ENCODE peak calls at places on chromosome 15, in eight cellular contexts. G is NB4; W is left ventricle myocardium inferior; C is epithelial cell of proximal tubule; Z is GM12864; B is skeletal muscle cell; Y is CD4-positive, alpha-beta memory T cell; S is MM.1S. O is an unnamed sample.
A peak's percentile ranks its signal among the peaks of the same experiment; 100 is the strongest.

GRCh38 chr15:62989366-62990055 is 53.0 kb upstream of the TPM1 start:
- DNase-seq in G (no peak), W (no peak), B (no peak), Y (no peak), C (no peak), Z (no peak), S (no peak), O (no peak)

GRCh38 chr15:47750030-47750739 is 32.9 kb downstream of the SEMA6D start:
- DNase-seq in B (peak; percentile 56), G (no peak), C (peak; percentile 79), S (peak; percentile 16), W (no peak), Z (no peak), Y (no peak), O (peak; percentile 35)

GRCh38 chr15:91975241-91975978 is 121.9 kb downstream of the SLCO3A1 start:
- DNase-seq in G (no peak), C (no peak), W (no peak), B (no peak), Y (no peak), S (no peak), Z (no peak), O (no peak)

GRCh38 chr15:44029940-44030568 is 165.0 kb downstream of the FRMD5 start:
- DNase-seq in Z (no peak), C (peak; percentile 52), B (no peak), G (no peak), W (no peak), S (no peak), Y (no peak), O (no peak)

GRCh38 chr15:43939070-43939469 is 112.3 kb downstream of the WDR76 start:
- DNase-seq in G (peak; percentile 10), S (no peak), C (no peak), Z (no peak), Y (no peak), W (no peak), B (no peak), O (no peak)

GRCh38 chr15:98651581-98652220 is 3.4 kb downstream of the IGF1R start:
- DNase-seq in B (no peak), W (no peak), G (peak; percentile 19), Y (no peak), Z (no peak), S (no peak), C (no peak), O (no peak)

GRCh38 chr15:96720656-96721055 is 390.2 kb downstream of the NR2F2 start:
- DNase-seq in W (no peak), Z (no peak), S (no peak), C (no peak), Y (no peak), G (peak; percentile 89), B (no peak), O (no peak)

GRCh38 chr15:40088929-40089755 is 19.5 kb downstream of the BMF start:
- DNase-seq in Y (no peak), S (no peak), B (no peak), G (peak; percentile 44), W (no peak), C (no peak), Z (no peak), O (no peak)

GRCh38 chr15:60982249-60982932 is 246.7 kb downstream of the RORA start:
- DNase-seq in G (no peak), S (no peak), B (no peak), C (no peak), Z (no peak), W (no peak), Y (no peak), O (no peak)

GRCh38 chr15:36877796-36878744 is 222.3 kb downstream of the MEIS2 start:
- DNase-seq in C (no peak), G (peak; percentile 21), Y (no peak), W (no peak), S (no peak), B (no peak), Z (no peak), O (no peak)

GRCh38 chr15:53746101-53746500 is 13.4 kb downstream of the WDR72 start:
- DNase-seq in G (no peak), Y (no peak), B (no peak), S (no peak), W (no peak), C (no peak), Z (no peak), O (no peak)

GRCh38 chr15:95265419-95265997 is 1034.1 kb downstream of the MCTP2 start:
- DNase-seq in S (peak; percentile 56), Z (no peak), W (no peak), G (no peak), Y (no peak), B (no peak), C (no peak), O (no peak)

GRCh38 chr15:31214864-31215489 is 111.7 kb upstream of the KLF13 start:
- DNase-seq in C (peak; percentile 73), W (peak; percentile 58), G (peak; percentile 71), S (no peak), Y (no peak), B (no peak), Z (no peak), O (no peak)

GRCh38 chr15:25863067-25863967 is at the start of gene ATP10A:
- DNase-seq in Z (no peak), S (no peak), C (no peak), G (no peak), B (no peak), Y (peak; percentile 64), W (peak; percentile 53), O (no peak)

GRCh38 chr15:83284563-83285283 is at the start of gene BNC1:
- DNase-seq in B (no peak), Y (no peak), C (no peak), W (no peak), S (no peak), Z (no peak), G (no peak), O (no peak)

GRCh38 chr15:22942877-22943276 is 37.3 kb downstream of the CYFIP1 start:
- DNase-seq in S (no peak), Y (no peak), Z (no peak), B (no peak), G (no peak), W (no peak), C (no peak), O (no peak)

GRCh38 chr15:41671656-41672636 is 11.7 kb downstream of the MGA start:
- DNase-seq in C (no peak), W (no peak), G (peak; percentile 20), S (no peak), Y (no peak), Z (no peak), B (no peak), O (no peak)

GRCh38 chr15:40985541-40986330 is 32.5 kb downstream of the CHAC1 start:
- DNase-seq in Y (no peak), Z (no peak), S (no peak), B (no peak), W (no peak), C (no peak), G (no peak), O (peak; percentile 37)

GRCh38 chr15:78340243-78341056 is at the start of gene CRABP1:
- DNase-seq in G (no peak), B (no peak), Z (no peak), C (no peak), W (no peak), Y (no peak), S (no peak), O (no peak)

GRCh38 chr15:48025118-48025517 is 95.7 kb upstream of the SLC24A5 start:
- DNase-seq in B (no peak), S (peak; percentile 26), G (no peak), W (no peak), C (no peak), Z (no peak), Y (no peak), O (no peak)

GRCh38 chr15:87477759-87478687 is 778.5 kb downstream of the NTRK3 start:
- DNase-seq in Z (no peak), S (no peak), B (peak; percentile 2), Y (no peak), C (peak; percentile 88), G (peak; percentile 18), W (no peak), O (peak; percentile 16)

DNA sequence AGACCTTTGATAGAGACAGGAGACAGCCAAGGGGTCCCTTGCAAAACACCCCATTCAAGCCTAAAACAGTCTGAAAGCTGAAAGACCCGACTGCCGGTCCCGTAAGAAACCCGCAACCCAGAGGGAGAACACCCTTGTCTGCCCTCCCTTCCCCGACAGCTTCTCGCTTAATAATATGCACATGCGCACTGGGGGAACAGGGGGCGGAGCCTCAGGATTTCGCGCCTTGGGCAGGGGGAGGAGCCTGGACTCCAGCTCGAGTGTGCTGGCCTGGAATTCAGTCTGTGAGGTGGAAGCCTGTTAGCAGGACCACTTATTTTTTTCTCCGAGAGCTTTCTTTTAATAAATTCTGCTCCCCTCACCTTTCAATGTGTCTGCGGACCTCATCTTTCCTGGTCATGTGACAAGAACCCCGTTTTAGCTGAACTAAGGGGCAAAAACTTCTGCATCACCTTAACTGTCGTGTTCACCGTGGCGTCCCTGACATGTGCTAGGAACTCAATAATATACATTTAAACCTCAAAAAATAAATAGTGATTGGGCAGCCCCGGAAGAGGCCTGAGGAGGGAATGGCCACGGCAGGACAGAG is 17.0 kb downstream of the TNFAIP8L3 start:
- DNase-seq in C (no peak), W (peak; percentile 70), Z (peak; percentile 50), G (peak; percentile 93), Y (no peak), B (no peak), S (peak; percentile 77), O (no peak)
- H3K4me3 ChIP-seq in C (no peak overlapping the region), W (peak overlapping the region; percentile 57), Z (peak overlapping the region; percentile 26), G (peak overlapping the region; percentile 62), Y (no peak overlapping the region), B (peak overlapping the region; percentile 14), S (peak overlapping the region; percentile 58), O (peak overlapping the region; percentile 4)

GRCh38 chr15:73936181-73936580 is 9.9 kb downstream of the LOXL1 start:
- DNase-seq in Y (no peak), G (peak; percentile 21), S (no peak), W (no peak), Z (no peak), B (no peak), C (no peak), O (no peak)
- H3K4me3 ChIP-seq in Y (no peak overlapping the region), G (no peak overlapping the region), S (no peak overlapping the region), W (no peak overlapping the region), Z (no peak overlapping the region), B (no peak overlapping the region), C (no peak overlapping the region), O (no peak overlapping the region)

GRCh38 chr15:74873756-74874424 is 725 bp upstream of the SCAMP2 start:
- DNase-seq in B (no peak), S (peak; percentile 30), Y (peak; percentile 46), C (no peak), G (peak; percentile 83), Z (no peak), W (no peak), O (no peak)
- H3K4me3 ChIP-seq in B (peak overlapping the region; percentile 68), S (peak overlapping the region; percentile 85), Y (peak overlapping the region; percentile 76), C (peak overlapping the region; percentile 94), G (peak overlapping the region; percentile 92), Z (peak overlapping the region; percentile 93), W (peak overlapping the region; percentile 89), O (peak overlapping the region; percentile 91)

DNA sequence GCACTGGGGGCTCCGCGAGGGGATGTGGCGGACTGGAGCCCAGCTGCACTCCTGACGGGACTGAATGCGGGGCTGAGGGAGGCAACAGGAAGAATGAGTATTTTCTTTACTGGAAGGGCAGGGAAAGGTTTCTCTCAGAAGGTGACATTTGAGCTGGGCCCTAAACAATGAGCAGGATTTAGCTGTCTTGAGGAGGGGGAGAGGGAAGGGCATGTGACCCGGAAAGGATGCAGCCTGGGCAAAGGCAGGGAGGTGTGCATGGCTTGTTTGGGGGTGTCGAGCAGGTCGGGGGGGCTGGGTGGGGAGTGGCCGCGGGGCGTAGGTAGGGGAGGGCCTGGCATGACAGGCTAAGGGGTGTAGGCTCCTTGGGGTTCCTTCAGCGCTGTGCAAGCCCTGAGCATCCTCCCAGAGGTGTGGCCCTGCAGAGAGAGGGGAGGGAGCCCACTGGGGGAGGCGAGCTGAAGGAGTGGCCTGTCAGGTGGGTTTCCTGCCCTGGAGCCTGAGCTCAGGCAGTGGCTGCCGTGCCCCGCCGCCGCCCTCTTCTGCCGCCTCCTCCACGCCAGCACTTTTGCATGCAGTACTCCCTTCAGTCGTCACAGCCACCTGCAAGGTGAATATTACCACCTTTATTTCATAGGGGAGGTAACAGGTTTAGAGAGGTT is 17.2 kb upstream of the ANKDD1A start:
- DNase-seq in Z (peak; percentile 93), G (peak; percentile 53), Y (peak; percentile 97), W (no peak), B (no peak), S (peak; percentile 98), C (no peak), O (no peak)
- H3K4me3 ChIP-seq in Z (peak overlapping the region; percentile 65), G (peak overlapping the region; percentile 53), Y (peak overlapping the region; percentile 53), W (peak overlapping the region; percentile 57), B (no peak overlapping the region), S (peak overlapping the region; percentile 72), C (peak overlapping the region; percentile 13), O (no peak overlapping the region)